ENCODE peak calls at places on chromosomes 5 and 9, in ten cellular contexts. One of them, this sample, is unnamed.

GRCh38 chr9:137089232-137089947 is 2.6 kb downstream of the MAN1B1 start:
- DNase-seq in transverse colon: no peak
- DNase-seq in suprapubic skin: peak
- DNase-seq in prostate gland: no peak
- DNase-seq in HCT116: no peak
- DNase-seq in breast epithelium: no peak
- DNase-seq in GM12892: no peak
- DNase-seq in esophagus muscularis mucosa: no peak
- DNase-seq in stomach: no peak
- DNase-seq in sigmoid colon: no peak
- DNase-seq in this sample: no peak

GRCh38 chr9:131387394-131387793 is 6.5 kb upstream of the PRRC2B start:
- DNase-seq in stomach: no peak
- DNase-seq in HCT116: no peak
- DNase-seq in sigmoid colon: no peak
- DNase-seq in breast epithelium: no peak
- DNase-seq in esophagus muscularis mucosa: no peak
- DNase-seq in GM12892: no peak
- DNase-seq in transverse colon: no peak
- DNase-seq in suprapubic skin: no peak
- DNase-seq in prostate gland: no peak
- DNase-seq in this sample: no peak

GRCh38 chr5:14741721-14742426 is 77.4 kb downstream of the OTULIN start:
- DNase-seq in transverse colon: no peak
- DNase-seq in stomach: no peak
- DNase-seq in sigmoid colon: no peak
- DNase-seq in prostate gland: no peak
- DNase-seq in esophagus muscularis mucosa: no peak
- DNase-seq in GM12892: no peak
- DNase-seq in suprapubic skin: no peak
- DNase-seq in breast epithelium: no peak
- DNase-seq in HCT116: no peak
- DNase-seq in this sample: peak

GRCh38 chr9:137311171-137311970 is 9.3 kb upstream of the NRARP start:
- DNase-seq in sigmoid colon: no peak
- DNase-seq in prostate gland: peak
- DNase-seq in esophagus muscularis mucosa: no peak
- DNase-seq in suprapubic skin: peak
- DNase-seq in breast epithelium: peak
- DNase-seq in GM12892: peak
- DNase-seq in stomach: peak
- DNase-seq in HCT116: peak
- DNase-seq in transverse colon: peak
- DNase-seq in this sample: peak

GRCh38 chr5:148152785-148153184 is 15.6 kb upstream of the SPINK14 start:
- DNase-seq in sigmoid colon: no peak
- DNase-seq in stomach: no peak
- DNase-seq in GM12892: no peak
- DNase-seq in breast epithelium: no peak
- DNase-seq in transverse colon: no peak
- DNase-seq in suprapubic skin: no peak
- DNase-seq in HCT116: no peak
- DNase-seq in esophagus muscularis mucosa: no peak
- DNase-seq in prostate gland: no peak
- DNase-seq in this sample: no peak

GRCh38 chr5:60489856-60490255 is 210.1 kb downstream of the DEPDC1B start:
- DNase-seq in breast epithelium: no peak
- DNase-seq in transverse colon: no peak
- DNase-seq in HCT116: no peak
- DNase-seq in esophagus muscularis mucosa: no peak
- DNase-seq in suprapubic skin: no peak
- DNase-seq in stomach: no peak
- DNase-seq in prostate gland: peak
- DNase-seq in sigmoid colon: no peak
- DNase-seq in GM12892: no peak
- DNase-seq in this sample: no peak

GRCh38 chr5:150135557-150135956 is 20.1 kb downstream of the PDGFRB start:
- DNase-seq in sigmoid colon: no peak
- DNase-seq in transverse colon: no peak
- DNase-seq in prostate gland: no peak
- DNase-seq in stomach: no peak
- DNase-seq in breast epithelium: no peak
- DNase-seq in GM12892: no peak
- DNase-seq in HCT116: no peak
- DNase-seq in suprapubic skin: no peak
- DNase-seq in esophagus muscularis mucosa: no peak
- DNase-seq in this sample: peak

GRCh38 chr5:102826629-102827028 is 71.5 kb downstream of the PAM start:
- DNase-seq in suprapubic skin: no peak
- DNase-seq in HCT116: peak
- DNase-seq in esophagus muscularis mucosa: no peak
- DNase-seq in stomach: no peak
- DNase-seq in prostate gland: no peak
- DNase-seq in sigmoid colon: no peak
- DNase-seq in GM12892: no peak
- DNase-seq in transverse colon: no peak
- DNase-seq in breast epithelium: no peak
- DNase-seq in this sample: no peak

GRCh38 chr9:137974746-137975526 is 97.4 kb downstream of the CACNA1B start:
- DNase-seq in breast epithelium: no peak
- DNase-seq in HCT116: no peak
- DNase-seq in esophagus muscularis mucosa: no peak
- DNase-seq in prostate gland: no peak
- DNase-seq in stomach: peak
- DNase-seq in transverse colon: no peak
- DNase-seq in suprapubic skin: no peak
- DNase-seq in GM12892: no peak
- DNase-seq in sigmoid colon: peak
- DNase-seq in this sample: peak

GRCh38 chr5:72628771-72629313 is 121.6 kb upstream of the ZNF366 start:
- DNase-seq in transverse colon: no peak
- DNase-seq in GM12892: no peak
- DNase-seq in suprapubic skin: no peak
- DNase-seq in sigmoid colon: no peak
- DNase-seq in prostate gland: no peak
- DNase-seq in HCT116: no peak
- DNase-seq in stomach: no peak
- DNase-seq in esophagus muscularis mucosa: no peak
- DNase-seq in breast epithelium: no peak
- DNase-seq in this sample: no peak

GRCh38 chr5:9066349-9066748 is 479.5 kb downstream of the SEMA5A start:
- DNase-seq in prostate gland: no peak
- DNase-seq in stomach: no peak
- DNase-seq in breast epithelium: no peak
- DNase-seq in HCT116: no peak
- DNase-seq in suprapubic skin: no peak
- DNase-seq in GM12892: no peak
- DNase-seq in esophagus muscularis mucosa: peak
- DNase-seq in transverse colon: no peak
- DNase-seq in sigmoid colon: no peak
- DNase-seq in this sample: no peak

GRCh38 chr5:1366514-1366913 is 21.6 kb upstream of the CLPTM1L start:
- DNase-seq in suprapubic skin: no peak
- DNase-seq in transverse colon: no peak
- DNase-seq in sigmoid colon: no peak
- DNase-seq in breast epithelium: no peak
- DNase-seq in esophagus muscularis mucosa: no peak
- DNase-seq in GM12892: no peak
- DNase-seq in prostate gland: no peak
- DNase-seq in stomach: no peak
- DNase-seq in HCT116: no peak
- DNase-seq in this sample: no peak

GRCh38 chr5:51389582-51390463 is 6.6 kb downstream of the ISL1 start:
- DNase-seq in prostate gland: no peak
- DNase-seq in esophagus muscularis mucosa: no peak
- DNase-seq in suprapubic skin: no peak
- DNase-seq in stomach: no peak
- DNase-seq in transverse colon: no peak
- DNase-seq in sigmoid colon: no peak
- DNase-seq in GM12892: no peak
- DNase-seq in breast epithelium: no peak
- DNase-seq in HCT116: no peak
- DNase-seq in this sample: no peak

GRCh38 chr9:115978739-115979138 is 174.9 kb upstream of the PAPPA start:
- DNase-seq in HCT116: no peak
- DNase-seq in sigmoid colon: no peak
- DNase-seq in suprapubic skin: no peak
- DNase-seq in stomach: no peak
- DNase-seq in breast epithelium: no peak
- DNase-seq in transverse colon: no peak
- DNase-seq in GM12892: no peak
- DNase-seq in prostate gland: no peak
- DNase-seq in esophagus muscularis mucosa: no peak
- DNase-seq in this sample: no peak

GRCh38 chr9:127977877-127978647 is 2.7 kb downstream of the EEIG1 start:
- DNase-seq in HCT116: no peak
- DNase-seq in GM12892: no peak
- DNase-seq in stomach: peak
- DNase-seq in prostate gland: no peak
- DNase-seq in suprapubic skin: no peak
- DNase-seq in transverse colon: peak
- DNase-seq in breast epithelium: no peak
- DNase-seq in esophagus muscularis mucosa: peak
- DNase-seq in sigmoid colon: peak
- DNase-seq in this sample: peak

GRCh38 chr5:180652346-180652745 is 2.9 kb upstream of the FLT4 start:
- DNase-seq in GM12892: no peak
- DNase-seq in esophagus muscularis mucosa: no peak
- DNase-seq in HCT116: no peak
- DNase-seq in stomach: no peak
- DNase-seq in transverse colon: no peak
- DNase-seq in prostate gland: no peak
- DNase-seq in sigmoid colon: no peak
- DNase-seq in suprapubic skin: peak
- DNase-seq in breast epithelium: no peak
- DNase-seq in this sample: no peak

GRCh38 chr5:157900644-157901043 is 41.7 kb upstream of the CLINT1 start:
- DNase-seq in GM12892: no peak
- DNase-seq in prostate gland: no peak
- DNase-seq in sigmoid colon: no peak
- DNase-seq in transverse colon: no peak
- DNase-seq in breast epithelium: no peak
- DNase-seq in HCT116: no peak
- DNase-seq in suprapubic skin: no peak
- DNase-seq in stomach: no peak
- DNase-seq in esophagus muscularis mucosa: no peak
- DNase-seq in this sample: no peak

GRCh38 chr5:179176166-179176565 is 116.0 kb downstream of the ZNF354C start:
- DNase-seq in esophagus muscularis mucosa: no peak
- DNase-seq in sigmoid colon: peak
- DNase-seq in transverse colon: no peak
- DNase-seq in breast epithelium: no peak
- DNase-seq in HCT116: no peak
- DNase-seq in stomach: no peak
- DNase-seq in prostate gland: no peak
- DNase-seq in GM12892: no peak
- DNase-seq in suprapubic skin: no peak
- DNase-seq in this sample: no peak

GRCh38 chr9:133348763-133349573 is 950 bp downstream of the RPL7A start:
- DNase-seq in GM12892: no peak
- DNase-seq in esophagus muscularis mucosa: no peak
- DNase-seq in prostate gland: no peak
- DNase-seq in sigmoid colon: no peak
- DNase-seq in stomach: no peak
- DNase-seq in transverse colon: no peak
- DNase-seq in breast epithelium: no peak
- DNase-seq in HCT116: no peak
- DNase-seq in suprapubic skin: no peak
- DNase-seq in this sample: no peak
- TF ChIP-seq POLR2A in GM12892: no peak
- TF ChIP-seq POLR2A in esophagus muscularis mucosa: no peak
- TF ChIP-seq POLR2A in prostate gland: no peak
- TF ChIP-seq POLR2A in sigmoid colon: no peak
- TF ChIP-seq POLR2A in stomach: no peak
- TF ChIP-seq POLR2A in transverse colon: no peak
- TF ChIP-seq POLR2A in breast epithelium: no peak
- TF ChIP-seq POLR2A in HCT116: no peak
- TF ChIP-seq POLR2A in suprapubic skin: no peak
- TF ChIP-seq POLR2A in this sample: no peak

DNA sequence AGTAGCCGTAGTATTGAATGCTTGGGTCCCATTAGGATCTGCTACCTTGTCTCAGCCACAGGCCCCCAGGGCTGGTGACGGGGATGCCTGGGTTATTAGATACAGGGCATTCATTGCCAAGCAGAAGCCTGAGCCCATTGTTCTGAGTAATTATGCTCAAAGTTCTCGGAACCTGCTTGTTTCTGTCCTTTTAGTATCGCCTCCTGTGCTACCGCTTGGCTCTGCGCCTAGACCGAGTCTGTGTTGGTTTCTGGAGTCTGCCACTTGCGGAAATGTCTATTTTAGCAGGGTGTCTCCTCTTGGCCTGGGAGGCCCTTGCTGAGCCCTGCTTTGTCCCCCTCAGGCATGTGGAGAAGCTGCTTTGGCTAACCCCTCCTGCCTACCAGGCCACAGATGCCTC is 506.1 kb downstream of the BNC2 start:
- DNase-seq in GM12892: no peak
- DNase-seq in breast epithelium: no peak
- DNase-seq in stomach: no peak
- DNase-seq in transverse colon: no peak
- DNase-seq in prostate gland: no peak
- DNase-seq in HCT116: no peak
- DNase-seq in sigmoid colon: no peak
- DNase-seq in esophagus muscularis mucosa: no peak
- DNase-seq in suprapubic skin: no peak
- DNase-seq in this sample: no peak
- TF ChIP-seq POLR2AphosphoS5 in GM12892: no peak
- TF ChIP-seq POLR2AphosphoS5 in breast epithelium: no peak
- TF ChIP-seq POLR2AphosphoS5 in stomach: no peak
- TF ChIP-seq POLR2AphosphoS5 in transverse colon: no peak
- TF ChIP-seq POLR2AphosphoS5 in prostate gland: no peak
- TF ChIP-seq POLR2AphosphoS5 in HCT116: no peak
- TF ChIP-seq POLR2AphosphoS5 in sigmoid colon: no peak
- TF ChIP-seq POLR2AphosphoS5 in esophagus muscularis mucosa: peak
- TF ChIP-seq POLR2AphosphoS5 in suprapubic skin: no peak
- TF ChIP-seq POLR2AphosphoS5 in this sample: peak

GRCh38 chr9:124659099-124659659 is 111.9 kb downstream of the NR6A1 start:
- DNase-seq in sigmoid colon: peak
- DNase-seq in suprapubic skin: peak
- DNase-seq in esophagus muscularis mucosa: peak
- DNase-seq in stomach: peak
- DNase-seq in breast epithelium: peak
- DNase-seq in transverse colon: peak
- DNase-seq in HCT116: no peak
- DNase-seq in prostate gland: peak
- DNase-seq in GM12892: peak
- DNase-seq in this sample: peak
- TF ChIP-seq POLR2A in sigmoid colon: no peak
- TF ChIP-seq POLR2A in suprapubic skin: no peak
- TF ChIP-seq POLR2A in esophagus muscularis mucosa: no peak
- TF ChIP-seq POLR2A in stomach: no peak
- TF ChIP-seq POLR2A in breast epithelium: no peak
- TF ChIP-seq POLR2A in transverse colon: no peak
- TF ChIP-seq POLR2A in HCT116: no peak
- TF ChIP-seq POLR2A in prostate gland: no peak
- TF ChIP-seq POLR2A in GM12892: peak
- TF ChIP-seq POLR2A in this sample: no peak

DNA sequence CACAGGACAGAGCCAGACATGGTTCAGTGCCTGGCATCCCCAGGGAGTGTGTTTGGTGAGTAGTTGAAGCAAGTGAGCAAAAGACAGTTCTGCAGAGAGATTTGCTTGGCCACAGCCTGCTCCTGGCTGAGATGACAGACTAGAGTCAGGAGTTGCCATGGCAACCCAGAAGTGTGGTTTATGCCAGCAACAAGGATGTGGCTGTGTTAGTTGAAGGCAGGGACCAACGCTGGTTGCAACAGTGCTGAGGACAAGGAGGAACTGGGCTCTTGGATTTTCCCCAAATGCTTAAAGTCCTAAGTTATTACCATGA is 2.7 kb downstream of the NXNL2 start:
- DNase-seq in HCT116: no peak
- DNase-seq in sigmoid colon: peak
- DNase-seq in prostate gland: no peak
- DNase-seq in transverse colon: peak
- DNase-seq in stomach: peak
- DNase-seq in esophagus muscularis mucosa: no peak
- DNase-seq in GM12892: no peak
- DNase-seq in breast epithelium: no peak
- DNase-seq in suprapubic skin: peak
- DNase-seq in this sample: peak
- TF ChIP-seq POLR2AphosphoS5 in HCT116: no peak
- TF ChIP-seq POLR2AphosphoS5 in sigmoid colon: peak
- TF ChIP-seq POLR2AphosphoS5 in prostate gland: no peak
- TF ChIP-seq POLR2AphosphoS5 in transverse colon: no peak
- TF ChIP-seq POLR2AphosphoS5 in stomach: no peak
- TF ChIP-seq POLR2AphosphoS5 in esophagus muscularis mucosa: no peak
- TF ChIP-seq POLR2AphosphoS5 in GM12892: no peak
- TF ChIP-seq POLR2AphosphoS5 in breast epithelium: no peak
- TF ChIP-seq POLR2AphosphoS5 in suprapubic skin: no peak
- TF ChIP-seq POLR2AphosphoS5 in this sample: no peak